ENCODE peak calls at places on chromosomes 11 and 22, in seven cellular contexts. B is IMR-90, N is HCT116, L is Karpas-422, O is neuronal stem cell, J is GM23248, Z is GM23338. D is an unnamed sample.

GRCh38 chr11:77035580-77035979 is 1.4 kb downstream of the B3GNT6 start:
- DNase-seq in L (no peak), O (no peak), N (no peak), Z (no peak), B (no peak), J (no peak), D (no peak)

GRCh38 chr22:42357634-42358296 is 74.4 kb downstream of the NFAM1 start:
- DNase-seq in J (no peak), L (no peak), N (no peak), Z (no peak), B (no peak), O (no peak), D (no peak)

GRCh38 chr11:102172127-102172848 is 62.0 kb downstream of the YAP1 start:
- DNase-seq in Z (no peak), O (no peak), N (no peak), L (no peak), B (peak), J (peak), D (no peak)

GRCh38 chr11:92979176-92979575 is 9.7 kb downstream of the MTNR1B start:
- DNase-seq in O (no peak), L (no peak), B (peak), J (peak), Z (no peak), N (no peak), D (no peak)

GRCh38 chr11:3015796-3016195 is 23.7 kb upstream of the NAP1L4 start:
- DNase-seq in Z (no peak), J (peak), L (no peak), O (no peak), B (no peak), N (no peak), D (no peak)

GRCh38 chr11:114668109-114668508 is 10.2 kb upstream of the NXPE2 start:
- DNase-seq in B (no peak), O (no peak), N (no peak), J (no peak), Z (no peak), L (no peak), D (no peak)

GRCh38 chr22:45629469-45630089 is 42.1 kb upstream of the ATXN10 start:
- DNase-seq in Z (peak), O (no peak), J (no peak), L (no peak), B (no peak), N (no peak), D (no peak)

GRCh38 chr11:121578216-121579063 is 125.7 kb upstream of the SORL1-AS1 start:
- DNase-seq in L (no peak), O (no peak), N (no peak), B (peak), Z (no peak), J (peak), D (no peak)

GRCh38 chr22:36569999-36570398 is 41.0 kb upstream of the EIF3D start:
- DNase-seq in O (peak), J (peak), N (peak), Z (peak), L (no peak), B (peak), D (peak)

GRCh38 chr11:126879516-126879915 is 121.1 kb downstream of the KIRREL3 start:
- DNase-seq in O (no peak), N (no peak), L (no peak), B (peak), Z (no peak), J (no peak), D (no peak)

GRCh38 chr11:74849525-74850391 is 99.1 kb downstream of the XRRA1 start:
- DNase-seq in N (no peak), B (peak), O (peak), L (no peak), Z (peak), J (peak), D (peak)

GRCh38 chr22:37604875-37605274 is 3.8 kb upstream of the GGA1 start:
- DNase-seq in L (no peak), J (no peak), O (no peak), N (no peak), B (no peak), Z (no peak), D (no peak)

GRCh38 chr11:69560141-69560790 is 78.8 kb downstream of the LINC01488 start:
- DNase-seq in J (peak), O (no peak), B (no peak), Z (no peak), N (no peak), L (no peak), D (no peak)

GRCh38 chr22:44211946-44212930 is 31.5 kb downstream of the PARVG start:
- DNase-seq in J (peak), B (peak), L (no peak), Z (no peak), O (no peak), N (no peak), D (no peak)
- H2AFZ ChIP-seq in J (no peak), B (peak), L (no peak), Z (peak), O (no peak), N (no peak), D (peak)

GRCh38 chr11:38365274-38365673 is 1767.2 kb upstream of the RAG2 start:
- DNase-seq in O (no peak), N (no peak), B (no peak), Z (no peak), L (no peak), J (no peak), D (no peak)
- H2AFZ ChIP-seq in O (no peak), N (no peak), B (no peak), Z (no peak), L (no peak), J (no peak), D (no peak)

GRCh38 chr22:22099833-22100812 is 117.5 kb upstream of the TOP3B start:
- DNase-seq in O (no peak), J (peak), Z (peak), L (peak), B (peak), N (peak), D (peak)
- H2AFZ ChIP-seq in O (peak), J (no peak), Z (no peak), L (peak), B (peak), N (peak), D (peak)

GRCh38 chr11:9518835-9519234 is 54.6 kb upstream of the WEE1 start:
- DNase-seq in Z (no peak), J (no peak), L (no peak), N (no peak), B (no peak), O (no peak), D (no peak)

GRCh38 chr11:9512370-9513019 is 51.7 kb downstream of the ZNF143 start:
- DNase-seq in O (no peak), L (no peak), B (peak), N (no peak), Z (no peak), J (peak), D (no peak)

GRCh38 chr11:9516113-9516512 is 55.3 kb downstream of the ZNF143 start:
- DNase-seq in L (no peak), N (no peak), Z (peak), J (no peak), B (no peak), O (no peak), D (no peak)
- H2AFZ ChIP-seq in L (no peak), N (no peak), Z (no peak), J (no peak), B (no peak), O (no peak), D (no peak)